ENCODE peak calls at places on chromosomes 11 and 22, in seven cellular contexts. V is IMR-90, B is left ventricle myocardium inferior, H is body of pancreas, K is NCI-H1092, S is HCT116, R is psoas muscle. P is an unnamed sample.

GRCh38 chr11:114846040-114846791 is 167.9 kb downstream of the NXPE2 start:
- DNase-seq in V (no peak), B (peak; percentile 63), H (peak; percentile 24), K (peak; percentile 80), S (no peak), R (peak; percentile 82), P (no peak)

GRCh38 chr22:20565761-20566160 is 58.4 kb downstream of the MED15 start:
- DNase-seq in V (no peak), B (no peak), H (no peak), K (no peak), S (no peak), R (peak; percentile 19), P (no peak)

GRCh38 chr11:74466916-74467885 is at the start of gene KCNE3:
- DNase-seq in V (no peak), B (peak; percentile 69), H (peak; percentile 52), K (no peak), S (no peak), R (peak; percentile 68), P (peak; percentile 20)

GRCh38 chr22:20966883-20967696 is at the start of gene AIFM3:
- DNase-seq in V (no peak), B (no peak), H (no peak), K (no peak), S (no peak), R (no peak), P (no peak)

GRCh38 chr22:36048911-36049677 is 20.5 kb upstream of the RBFOX2 start:
- DNase-seq in V (peak; percentile 77), B (no peak), H (peak; percentile 49), K (no peak), S (no peak), R (no peak), P (no peak)

GRCh38 chr22:48641906-48642475 is 1185.7 kb downstream of the BRD1 start:
- DNase-seq in V (no peak), B (no peak), H (no peak), K (no peak), S (no peak), R (no peak), P (no peak)

GRCh38 chr11:77074626-77075221 is 8.0 kb downstream of the CAPN5 start:
- DNase-seq in V (no peak), B (no peak), H (no peak), K (no peak), S (no peak), R (no peak), P (no peak)

GRCh38 chr11:125468852-125469251 is 27.2 kb downstream of the FEZ1 start:
- DNase-seq in V (no peak), B (no peak), H (no peak), K (no peak), S (no peak), R (no peak), P (no peak)

GRCh38 chr11:35337136-35337918 is 82.0 kb downstream of the SLC1A2 start:
- DNase-seq in V (peak; percentile 99), B (no peak), H (peak; percentile 67), K (no peak), S (peak; percentile 97), R (no peak), P (peak; percentile 99)

GRCh38 chr22:37002633-37003032 is 16.6 kb downstream of the TST start:
- DNase-seq in V (no peak), B (no peak), H (no peak), K (no peak), S (no peak), R (no peak), P (no peak)

GRCh38 chr22:42596376-42596775 is 18.3 kb downstream of the POLDIP3 start:
- DNase-seq in V (no peak), B (peak; percentile 51), H (no peak), K (no peak), S (no peak), R (no peak), P (no peak)

GRCh38 chr11:36475192-36475591 is 34.9 kb downstream of the TRAF6 start:
- DNase-seq in V (peak; percentile 44), B (no peak), H (no peak), K (no peak), S (no peak), R (no peak), P (no peak)

GRCh38 chr22:43242627-43243026 is 55.7 kb upstream of the TTLL12 start:
- DNase-seq in V (no peak), B (no peak), H (no peak), K (no peak), S (no peak), R (no peak), P (no peak)

GRCh38 chr11:61747389-61748285 is 4.8 kb upstream of the MYRF start:
- DNase-seq in V (peak; percentile 59), B (peak; percentile 76), H (peak; percentile 85), K (peak; percentile 34), S (peak; percentile 48), R (peak; percentile 89), P (peak; percentile 59)

GRCh38 chr11:281486-282161 is 3.4 kb downstream of the NLRP6 start:
- DNase-seq in V (no peak), B (no peak), H (no peak), K (no peak), S (no peak), R (peak; percentile 50), P (no peak)

GRCh38 chr22:29377979-29378378 is 10.4 kb downstream of the AP1B1 start:
- DNase-seq in V (no peak), B (no peak), H (peak; percentile 91), K (no peak), S (no peak), R (no peak), P (no peak)

GRCh38 chr22:44309137-44309536 is 3.6 kb downstream of the SHISAL1 start:
- DNase-seq in V (peak; percentile 98), B (no peak), H (no peak), K (no peak), S (peak; percentile 7), R (peak; percentile 70), P (peak; percentile 93)

GRCh38 chr22:49965291-49966040 is 4.9 kb downstream of the PIM3 start:
- DNase-seq in V (no peak), B (peak; percentile 17), H (peak; percentile 32), K (no peak), S (no peak), R (peak; percentile 55), P (no peak)

GRCh38 chr22:31646186-31647019 is 15.6 kb downstream of the PISD start:
- DNase-seq in V (peak; percentile 100), B (no peak), H (no peak), K (no peak), S (peak; percentile 91), R (no peak), P (peak; percentile 99)